ENCODE peak calls at places on chromosomes 16 and 17, in seven cellular contexts. One of them, this sample, is unnamed.

GRCh38 chr16:85812811-85813700 is 13.6 kb downstream of the COX4I1 start:
- DNase-seq in germinal center: no peak
- DNase-seq in adipocyte: no peak
- DNase-seq in right cardiac atrium: no peak
- DNase-seq in HAP-1: no peak
- DNase-seq in HFFc6: no peak
- DNase-seq in AG10803: no peak
- DNase-seq in this sample: no peak

GRCh38 chr16:88355389-88356123 is 27.2 kb upstream of the ZNF469 start:
- DNase-seq in germinal center: no peak
- DNase-seq in adipocyte: no peak
- DNase-seq in right cardiac atrium: no peak
- DNase-seq in HAP-1: no peak
- DNase-seq in HFFc6: no peak
- DNase-seq in AG10803: no peak
- DNase-seq in this sample: no peak

GRCh38 chr16:88619859-88620655 is 18.3 kb upstream of the IL17C start:
- DNase-seq in germinal center: no peak
- DNase-seq in adipocyte: no peak
- DNase-seq in right cardiac atrium: no peak
- DNase-seq in HAP-1: no peak
- DNase-seq in HFFc6: no peak
- DNase-seq in AG10803: no peak
- DNase-seq in this sample: no peak

GRCh38 chr17:41915566-41915965 is 3.2 kb downstream of the ACLY start:
- DNase-seq in germinal center: no peak
- DNase-seq in adipocyte: no peak
- DNase-seq in right cardiac atrium: no peak
- DNase-seq in HAP-1: no peak
- DNase-seq in HFFc6: no peak
- DNase-seq in AG10803: no peak
- DNase-seq in this sample: no peak

GRCh38 chr16:87496101-87496801 is 3.4 kb upstream of the ZCCHC14 start:
- DNase-seq in germinal center: no peak
- DNase-seq in adipocyte: no peak
- DNase-seq in right cardiac atrium: no peak
- DNase-seq in HAP-1: no peak
- DNase-seq in HFFc6: no peak
- DNase-seq in AG10803: no peak
- DNase-seq in this sample: no peak

GRCh38 chr16:46629331-46629843 is 8.2 kb upstream of the SHCBP1 start:
- DNase-seq in germinal center: no peak
- DNase-seq in adipocyte: peak; percentile 86
- DNase-seq in right cardiac atrium: peak; percentile 53
- DNase-seq in HAP-1: peak; percentile 58
- DNase-seq in HFFc6: peak; percentile 74
- DNase-seq in AG10803: peak; percentile 57
- DNase-seq in this sample: no peak

GRCh38 chr17:59074494-59074893 is 32.2 kb downstream of the TRIM37 start:
- DNase-seq in germinal center: no peak
- DNase-seq in adipocyte: peak; percentile 73
- DNase-seq in right cardiac atrium: no peak
- DNase-seq in HAP-1: no peak
- DNase-seq in HFFc6: peak; percentile 38
- DNase-seq in AG10803: peak; percentile 69
- DNase-seq in this sample: no peak

GRCh38 chr17:16456770-16457316 is 35.1 kb downstream of the LRRC75A start:
- DNase-seq in germinal center: no peak
- DNase-seq in adipocyte: no peak
- DNase-seq in right cardiac atrium: no peak
- DNase-seq in HAP-1: no peak
- DNase-seq in HFFc6: no peak
- DNase-seq in AG10803: no peak
- DNase-seq in this sample: no peak

GRCh38 chr17:73822371-73822770 is 178.1 kb upstream of the SDK2 start:
- DNase-seq in germinal center: no peak
- DNase-seq in adipocyte: no peak
- DNase-seq in right cardiac atrium: no peak
- DNase-seq in HAP-1: no peak
- DNase-seq in HFFc6: no peak
- DNase-seq in AG10803: no peak
- DNase-seq in this sample: no peak

GRCh38 chr17:63848834-63849689 is 6.6 kb upstream of the SMARCD2 start:
- DNase-seq in germinal center: peak; percentile 97
- DNase-seq in adipocyte: peak; percentile 92
- DNase-seq in right cardiac atrium: peak; percentile 96
- DNase-seq in HAP-1: no peak
- DNase-seq in HFFc6: peak; percentile 50
- DNase-seq in AG10803: peak; percentile 89
- DNase-seq in this sample: peak; percentile 93

GRCh38 chr16:56041556-56042140 is 149.6 kb upstream of the GNAO1 start:
- DNase-seq in germinal center: peak; percentile 29
- DNase-seq in adipocyte: peak; percentile 2
- DNase-seq in right cardiac atrium: peak; percentile 43
- DNase-seq in HAP-1: peak; percentile 60
- DNase-seq in HFFc6: no peak
- DNase-seq in AG10803: no peak
- DNase-seq in this sample: peak; percentile 45

GRCh38 chr16:48194828-48195566 is 39.2 kb upstream of the ABCC12 start:
- DNase-seq in germinal center: no peak
- DNase-seq in adipocyte: peak; percentile 49
- DNase-seq in right cardiac atrium: no peak
- DNase-seq in HAP-1: peak; percentile 66
- DNase-seq in HFFc6: no peak
- DNase-seq in AG10803: no peak
- DNase-seq in this sample: peak; percentile 77

GRCh38 chr17:10614536-10615155 is 42.5 kb downstream of the MYH3 start:
- DNase-seq in germinal center: peak; percentile 54
- DNase-seq in adipocyte: peak; percentile 82
- DNase-seq in right cardiac atrium: no peak
- DNase-seq in HAP-1: peak; percentile 67
- DNase-seq in HFFc6: peak; percentile 49
- DNase-seq in AG10803: peak; percentile 70
- DNase-seq in this sample: no peak

GRCh38 chr17:50550661-50551432 is 3.9 kb downstream of the SPATA20 start:
- DNase-seq in germinal center: no peak
- DNase-seq in adipocyte: peak; percentile 96
- DNase-seq in right cardiac atrium: peak; percentile 92
- DNase-seq in HAP-1: peak; percentile 77
- DNase-seq in HFFc6: peak; percentile 70
- DNase-seq in AG10803: peak; percentile 87
- DNase-seq in this sample: peak; percentile 83

GRCh38 chr17:11935734-11936406 is 61.4 kb downstream of the ZNF18 start:
- DNase-seq in germinal center: no peak
- DNase-seq in adipocyte: peak; percentile 63
- DNase-seq in right cardiac atrium: peak; percentile 45
- DNase-seq in HAP-1: peak; percentile 77
- DNase-seq in HFFc6: peak; percentile 28
- DNase-seq in AG10803: peak; percentile 6
- DNase-seq in this sample: peak; percentile 69

GRCh38 chr17:41678411-41678906 is 10.2 kb upstream of the EIF1 start:
- DNase-seq in germinal center: no peak
- DNase-seq in adipocyte: no peak
- DNase-seq in right cardiac atrium: no peak
- DNase-seq in HAP-1: no peak
- DNase-seq in HFFc6: no peak
- DNase-seq in AG10803: no peak
- DNase-seq in this sample: no peak